ENCODE peak calls at places on chromosomes 2 and 18, in eight cellular contexts. One of them, this sample, is unnamed.

GRCh38 chr2:217459675-217460405 is 543.0 kb downstream of the TNS1 start:
- DNase-seq in tibial nerve: no peak
- DNase-seq in breast epithelium: no peak
- DNase-seq in kidney epithelial cell: no peak
- DNase-seq in HFF-Myc: no peak
- DNase-seq in astrocyte of the cerebellum: no peak
- DNase-seq in body of pancreas: no peak
- DNase-seq in astrocyte of the spinal cord: no peak
- DNase-seq in this sample: no peak

GRCh38 chr2:217147751-217148318 is 288.0 kb upstream of the TNP1 start:
- DNase-seq in tibial nerve: no peak
- DNase-seq in body of pancreas: no peak
- DNase-seq in breast epithelium: no peak
- DNase-seq in HFF-Myc: no peak
- DNase-seq in astrocyte of the cerebellum: no peak
- DNase-seq in astrocyte of the spinal cord: no peak
- DNase-seq in kidney epithelial cell: no peak
- DNase-seq in this sample: peak; percentile 19

GRCh38 chr2:238379096-238379810 is 47.5 kb upstream of the ASB1 start:
- DNase-seq in kidney epithelial cell: peak; percentile 51
- DNase-seq in astrocyte of the cerebellum: peak; percentile 24
- DNase-seq in astrocyte of the spinal cord: peak; percentile 44
- DNase-seq in breast epithelium: no peak
- DNase-seq in HFF-Myc: peak; percentile 37
- DNase-seq in body of pancreas: peak; percentile 59
- DNase-seq in tibial nerve: no peak
- DNase-seq in this sample: peak; percentile 20

GRCh38 chr2:1209761-1210160 is 203.5 kb upstream of the TPO start:
- DNase-seq in astrocyte of the spinal cord: no peak
- DNase-seq in HFF-Myc: no peak
- DNase-seq in body of pancreas: no peak
- DNase-seq in tibial nerve: no peak
- DNase-seq in kidney epithelial cell: no peak
- DNase-seq in breast epithelium: no peak
- DNase-seq in astrocyte of the cerebellum: no peak
- DNase-seq in this sample: no peak

GRCh38 chr2:88180594-88181240 is 10.6 kb downstream of the THNSL2 start:
- DNase-seq in astrocyte of the spinal cord: no peak
- DNase-seq in breast epithelium: no peak
- DNase-seq in kidney epithelial cell: no peak
- DNase-seq in tibial nerve: no peak
- DNase-seq in astrocyte of the cerebellum: no peak
- DNase-seq in body of pancreas: no peak
- DNase-seq in HFF-Myc: no peak
- DNase-seq in this sample: no peak

GRCh38 chr18:75966431-75966830 is 528.6 kb downstream of the ZNF516 start:
- DNase-seq in HFF-Myc: no peak
- DNase-seq in breast epithelium: no peak
- DNase-seq in tibial nerve: no peak
- DNase-seq in astrocyte of the spinal cord: no peak
- DNase-seq in body of pancreas: no peak
- DNase-seq in kidney epithelial cell: no peak
- DNase-seq in astrocyte of the cerebellum: no peak
- DNase-seq in this sample: no peak

GRCh38 chr2:237885931-237886701 is 26.7 kb downstream of the RAMP1 start:
- DNase-seq in astrocyte of the spinal cord: peak; percentile 26
- DNase-seq in body of pancreas: peak; percentile 38
- DNase-seq in HFF-Myc: no peak
- DNase-seq in astrocyte of the cerebellum: no peak
- DNase-seq in tibial nerve: no peak
- DNase-seq in breast epithelium: no peak
- DNase-seq in kidney epithelial cell: no peak
- DNase-seq in this sample: peak; percentile 65

GRCh38 chr2:240902615-240903041 is 3.5 kb upstream of the CROCC2 start:
- DNase-seq in astrocyte of the cerebellum: no peak
- DNase-seq in kidney epithelial cell: no peak
- DNase-seq in astrocyte of the spinal cord: no peak
- DNase-seq in tibial nerve: no peak
- DNase-seq in body of pancreas: no peak
- DNase-seq in HFF-Myc: no peak
- DNase-seq in breast epithelium: no peak
- DNase-seq in this sample: no peak

GRCh38 chr18:25464211-25464610 is 112.2 kb upstream of the ZNF521 start:
- DNase-seq in HFF-Myc: peak; percentile 73
- DNase-seq in kidney epithelial cell: no peak
- DNase-seq in tibial nerve: no peak
- DNase-seq in body of pancreas: no peak
- DNase-seq in astrocyte of the spinal cord: peak; percentile 22
- DNase-seq in breast epithelium: no peak
- DNase-seq in astrocyte of the cerebellum: peak; percentile 33
- DNase-seq in this sample: peak; percentile 61

GRCh38 chr18:13375302-13376255 is 157.0 kb downstream of the LDLRAD4 start:
- DNase-seq in HFF-Myc: peak; percentile 54
- DNase-seq in tibial nerve: peak; percentile 42
- DNase-seq in astrocyte of the cerebellum: peak; percentile 83
- DNase-seq in kidney epithelial cell: peak; percentile 75
- DNase-seq in astrocyte of the spinal cord: peak; percentile 96
- DNase-seq in breast epithelium: peak; percentile 59
- DNase-seq in body of pancreas: peak; percentile 67
- DNase-seq in this sample: peak; percentile 96

GRCh38 chr18:28875059-28875458 is 698.1 kb upstream of the CDH2 start:
- DNase-seq in body of pancreas: no peak
- DNase-seq in astrocyte of the spinal cord: peak; percentile 21
- DNase-seq in HFF-Myc: no peak
- DNase-seq in kidney epithelial cell: peak; percentile 16
- DNase-seq in tibial nerve: no peak
- DNase-seq in astrocyte of the cerebellum: peak; percentile 60
- DNase-seq in breast epithelium: no peak
- DNase-seq in this sample: peak; percentile 23

GRCh38 chr2:191228333-191228732 is 16.9 kb upstream of the MYO1B start:
- DNase-seq in astrocyte of the cerebellum: no peak
- DNase-seq in astrocyte of the spinal cord: no peak
- DNase-seq in tibial nerve: no peak
- DNase-seq in body of pancreas: no peak
- DNase-seq in breast epithelium: no peak
- DNase-seq in HFF-Myc: no peak
- DNase-seq in kidney epithelial cell: no peak
- DNase-seq in this sample: no peak

GRCh38 chr2:191230174-191230573 is 15.0 kb upstream of the MYO1B start:
- DNase-seq in body of pancreas: no peak
- DNase-seq in tibial nerve: no peak
- DNase-seq in astrocyte of the spinal cord: peak; percentile 96
- DNase-seq in astrocyte of the cerebellum: peak; percentile 96
- DNase-seq in breast epithelium: no peak
- DNase-seq in HFF-Myc: peak; percentile 79
- DNase-seq in kidney epithelial cell: peak; percentile 81
- DNase-seq in this sample: peak; percentile 92

GRCh38 chr2:191226196-191226595 is 19.0 kb upstream of the MYO1B start:
- DNase-seq in HFF-Myc: no peak
- DNase-seq in body of pancreas: no peak
- DNase-seq in kidney epithelial cell: no peak
- DNase-seq in astrocyte of the spinal cord: peak; percentile 53
- DNase-seq in tibial nerve: no peak
- DNase-seq in astrocyte of the cerebellum: no peak
- DNase-seq in breast epithelium: no peak
- DNase-seq in this sample: peak; percentile 63

GRCh38 chr2:191231995-191232394 is 13.2 kb upstream of the MYO1B start:
- DNase-seq in tibial nerve: no peak
- DNase-seq in kidney epithelial cell: no peak
- DNase-seq in astrocyte of the spinal cord: peak; percentile 56
- DNase-seq in HFF-Myc: no peak
- DNase-seq in astrocyte of the cerebellum: no peak
- DNase-seq in breast epithelium: no peak
- DNase-seq in body of pancreas: no peak
- DNase-seq in this sample: peak; percentile 74

GRCh38 chr2:191228861-191229260 is 16.3 kb upstream of the MYO1B start:
- DNase-seq in astrocyte of the spinal cord: no peak
- DNase-seq in body of pancreas: peak; percentile 60
- DNase-seq in HFF-Myc: no peak
- DNase-seq in kidney epithelial cell: no peak
- DNase-seq in breast epithelium: peak; percentile 97
- DNase-seq in astrocyte of the cerebellum: no peak
- DNase-seq in tibial nerve: no peak
- DNase-seq in this sample: no peak
- H3K4me3 ChIP-seq in astrocyte of the spinal cord: no peak overlapping the region
- H3K4me3 ChIP-seq in body of pancreas: no peak overlapping the region
- H3K4me3 ChIP-seq in HFF-Myc: no peak overlapping the region
- H3K4me3 ChIP-seq in kidney epithelial cell: no peak overlapping the region
- H3K4me3 ChIP-seq in breast epithelium: no peak overlapping the region
- H3K4me3 ChIP-seq in astrocyte of the cerebellum: no peak overlapping the region
- H3K4me3 ChIP-seq in tibial nerve: no peak overlapping the region
- H3K4me3 ChIP-seq in this sample: no peak overlapping the region

GRCh38 chr2:23091019-23091418 is 294.0 kb upstream of the KLHL29 start:
- DNase-seq in body of pancreas: no peak
- DNase-seq in astrocyte of the cerebellum: no peak
- DNase-seq in kidney epithelial cell: no peak
- DNase-seq in HFF-Myc: no peak
- DNase-seq in breast epithelium: no peak
- DNase-seq in astrocyte of the spinal cord: no peak
- DNase-seq in tibial nerve: no peak
- DNase-seq in this sample: no peak
- H3K4me3 ChIP-seq in body of pancreas: no peak overlapping the region
- H3K4me3 ChIP-seq in astrocyte of the cerebellum: no peak overlapping the region
- H3K4me3 ChIP-seq in kidney epithelial cell: no peak overlapping the region
- H3K4me3 ChIP-seq in HFF-Myc: no peak overlapping the region
- H3K4me3 ChIP-seq in breast epithelium: no peak overlapping the region
- H3K4me3 ChIP-seq in astrocyte of the spinal cord: no peak overlapping the region
- H3K4me3 ChIP-seq in tibial nerve: no peak overlapping the region
- H3K4me3 ChIP-seq in this sample: no peak overlapping the region

GRCh38 chr2:85830645-85831044 is 58.1 kb downstream of the ST3GAL5 start:
- DNase-seq in astrocyte of the cerebellum: no peak
- DNase-seq in breast epithelium: peak; percentile 4
- DNase-seq in astrocyte of the spinal cord: no peak
- DNase-seq in kidney epithelial cell: no peak
- DNase-seq in tibial nerve: no peak
- DNase-seq in body of pancreas: no peak
- DNase-seq in HFF-Myc: no peak
- DNase-seq in this sample: peak; percentile 25

GRCh38 chr2:85827879-85828569 is 60.8 kb downstream of the ST3GAL5 start:
- DNase-seq in body of pancreas: no peak
- DNase-seq in astrocyte of the cerebellum: no peak
- DNase-seq in astrocyte of the spinal cord: no peak
- DNase-seq in tibial nerve: no peak
- DNase-seq in kidney epithelial cell: no peak
- DNase-seq in breast epithelium: no peak
- DNase-seq in HFF-Myc: no peak
- DNase-seq in this sample: no peak

GRCh38 chr2:85828725-85829124 is 60.1 kb downstream of the ST3GAL5 start:
- DNase-seq in breast epithelium: peak; percentile 5
- DNase-seq in HFF-Myc: no peak
- DNase-seq in astrocyte of the cerebellum: no peak
- DNase-seq in astrocyte of the spinal cord: no peak
- DNase-seq in tibial nerve: no peak
- DNase-seq in body of pancreas: no peak
- DNase-seq in kidney epithelial cell: no peak
- DNase-seq in this sample: no peak

GRCh38 chr2:85823951-85824350 is 64.8 kb downstream of the ST3GAL5 start:
- DNase-seq in astrocyte of the cerebellum: no peak
- DNase-seq in kidney epithelial cell: no peak
- DNase-seq in HFF-Myc: no peak
- DNase-seq in body of pancreas: no peak
- DNase-seq in breast epithelium: no peak
- DNase-seq in astrocyte of the spinal cord: no peak
- DNase-seq in tibial nerve: no peak
- DNase-seq in this sample: no peak

GRCh38 chr2:85826990-85827878 is 61.6 kb downstream of the ST3GAL5 start:
- DNase-seq in breast epithelium: peak; percentile 50
- DNase-seq in kidney epithelial cell: no peak
- DNase-seq in tibial nerve: peak; percentile 67
- DNase-seq in astrocyte of the spinal cord: peak; percentile 53
- DNase-seq in astrocyte of the cerebellum: peak; percentile 13
- DNase-seq in body of pancreas: peak; percentile 75
- DNase-seq in HFF-Myc: no peak
- DNase-seq in this sample: peak; percentile 67
- H3K4me3 ChIP-seq in breast epithelium: peak overlapping the region; percentile 58
- H3K4me3 ChIP-seq in kidney epithelial cell: no peak overlapping the region
- H3K4me3 ChIP-seq in tibial nerve: no peak overlapping the region
- H3K4me3 ChIP-seq in astrocyte of the spinal cord: no peak overlapping the region
- H3K4me3 ChIP-seq in astrocyte of the cerebellum: no peak overlapping the region
- H3K4me3 ChIP-seq in body of pancreas: no peak overlapping the region
- H3K4me3 ChIP-seq in HFF-Myc: no peak overlapping the region
- H3K4me3 ChIP-seq in this sample: peak overlapping the region; percentile 22

GRCh38 chr2:231715988-231716616 is 7.8 kb downstream of the PTMA start:
- DNase-seq in HFF-Myc: no peak
- DNase-seq in tibial nerve: no peak
- DNase-seq in kidney epithelial cell: no peak
- DNase-seq in astrocyte of the spinal cord: peak; percentile 46
- DNase-seq in breast epithelium: no peak
- DNase-seq in body of pancreas: no peak
- DNase-seq in astrocyte of the cerebellum: no peak
- DNase-seq in this sample: peak; percentile 37

GRCh38 chr2:231711677-231712461 is 3.5 kb downstream of the PTMA start:
- DNase-seq in kidney epithelial cell: no peak
- DNase-seq in breast epithelium: no peak
- DNase-seq in tibial nerve: no peak
- DNase-seq in body of pancreas: no peak
- DNase-seq in astrocyte of the spinal cord: no peak
- DNase-seq in HFF-Myc: no peak
- DNase-seq in astrocyte of the cerebellum: no peak
- DNase-seq in this sample: no peak

GRCh38 chr2:231714639-231715498 is 6.5 kb downstream of the PTMA start:
- DNase-seq in kidney epithelial cell: no peak
- DNase-seq in tibial nerve: no peak
- DNase-seq in astrocyte of the cerebellum: no peak
- DNase-seq in body of pancreas: peak; percentile 78
- DNase-seq in HFF-Myc: no peak
- DNase-seq in astrocyte of the spinal cord: peak; percentile 44
- DNase-seq in breast epithelium: peak; percentile 38
- DNase-seq in this sample: peak; percentile 44

GRCh38 chr2:231715499-231715837 is 7.1 kb downstream of the PTMA start:
- DNase-seq in astrocyte of the spinal cord: no peak
- DNase-seq in tibial nerve: no peak
- DNase-seq in kidney epithelial cell: no peak
- DNase-seq in breast epithelium: no peak
- DNase-seq in HFF-Myc: no peak
- DNase-seq in astrocyte of the cerebellum: no peak
- DNase-seq in body of pancreas: no peak
- DNase-seq in this sample: no peak

DNA sequence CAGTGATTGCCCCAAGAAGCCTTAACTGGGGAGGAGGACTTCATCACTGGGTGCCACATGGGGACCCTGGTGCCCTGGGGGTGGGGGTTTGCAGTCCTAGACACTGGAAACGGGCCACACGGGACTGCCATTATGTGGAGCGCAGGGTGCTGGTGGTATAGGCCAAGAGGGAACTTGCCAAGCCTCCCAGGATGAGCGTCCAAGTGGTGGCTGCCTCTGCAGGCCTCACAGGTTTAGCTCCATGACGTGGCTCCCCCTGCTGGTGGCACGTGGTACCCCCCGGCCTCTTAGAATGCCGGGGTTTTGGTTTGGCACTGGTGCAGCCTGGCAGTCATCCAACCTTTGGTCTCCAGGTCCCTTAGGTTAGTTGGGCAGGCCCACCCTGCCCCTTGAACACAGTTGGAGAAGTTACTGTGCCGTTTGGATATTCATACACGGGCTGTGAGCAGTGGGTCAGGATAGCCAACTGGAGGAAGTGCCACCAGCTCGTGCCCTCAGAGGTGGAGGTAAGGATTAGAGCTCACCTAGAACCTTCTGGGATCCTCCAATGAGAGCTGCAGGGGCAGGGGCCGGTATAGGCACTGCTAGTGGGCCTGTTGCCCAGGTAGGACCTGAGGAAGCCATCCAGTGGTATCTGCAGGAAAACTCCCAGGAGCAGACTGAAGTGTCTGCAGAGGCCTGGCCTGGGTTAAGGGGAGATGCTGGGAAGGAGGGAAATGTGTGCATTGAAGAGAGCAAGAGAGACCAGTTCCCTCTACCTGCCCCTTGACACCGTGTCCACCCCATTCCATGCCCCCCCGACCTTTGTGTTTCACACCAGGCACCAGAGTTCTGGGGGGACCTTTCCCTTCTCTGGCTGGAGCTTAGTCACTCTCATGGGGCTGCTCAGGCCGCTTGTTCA is 5.7 kb downstream of the PTMA start:
- DNase-seq in astrocyte of the spinal cord: peak; percentile 88
- DNase-seq in astrocyte of the cerebellum: peak; percentile 77
- DNase-seq in tibial nerve: peak; percentile 86
- DNase-seq in kidney epithelial cell: no peak
- DNase-seq in body of pancreas: peak; percentile 93
- DNase-seq in HFF-Myc: peak; percentile 76
- DNase-seq in breast epithelium: peak; percentile 86
- DNase-seq in this sample: peak; percentile 87
- H3K4me3 ChIP-seq in astrocyte of the spinal cord: no peak overlapping the region
- H3K4me3 ChIP-seq in astrocyte of the cerebellum: no peak overlapping the region
- H3K4me3 ChIP-seq in tibial nerve: no peak overlapping the region
- H3K4me3 ChIP-seq in kidney epithelial cell: no peak overlapping the region
- H3K4me3 ChIP-seq in body of pancreas: no peak overlapping the region
- H3K4me3 ChIP-seq in HFF-Myc: no peak overlapping the region
- H3K4me3 ChIP-seq in breast epithelium: peak overlapping the region; percentile 24
- H3K4me3 ChIP-seq in this sample: no peak overlapping the region

This sample was measured in choroid plexus epithelial cell.